ENCODE peak calls at places on chromosomes 7 and 10, in nine cellular contexts. R, A, G, M, I, Q, X, P and U are unnamed samples. For H3K9me3, the result is how much of the 10 kb centered on the place peaks cover.

GRCh38 chr10:78706256-78706655 is 362.5 kb upstream of the ZMIZ1 start:
- DNase-seq in M (no peak), P (no peak), A (no peak), R (no peak), X (no peak), I (no peak), Q (no peak), G (no peak), U (no peak)

GRCh38 chr10:103800789-103801540 is 54.4 kb downstream of the SH3PXD2A start:
- DNase-seq in M (no peak), Q (no peak), X (peak), G (no peak), A (peak), I (peak), R (no peak), P (no peak), U (no peak)

GRCh38 chr7:120989571-120990220 is 1.2 kb downstream of the CPED1 start:
- DNase-seq in P (peak), X (no peak), A (no peak), R (no peak), G (peak), M (no peak), Q (no peak), I (peak), U (no peak)

GRCh38 chr7:103369430-103369829 is 22.0 kb downstream of the PSMC2 start:
- DNase-seq in Q (no peak), A (no peak), R (no peak), P (no peak), G (no peak), X (no peak), M (no peak), I (no peak), U (no peak)

GRCh38 chr7:30027065-30027456 is 559 bp upstream of the FKBP14 start:
- DNase-seq in R (no peak), P (no peak), I (no peak), X (peak), Q (no peak), G (no peak), M (no peak), A (peak), U (no peak)

GRCh38 chr7:746074-747061 is 19.3 kb upstream of the PRKAR1B start:
- DNase-seq in G (no peak), X (no peak), I (peak), R (no peak), M (no peak), P (no peak), A (no peak), Q (no peak), U (no peak)

GRCh38 chr10:27383595-27384542 is 120.2 kb upstream of the RAB18 start:
- DNase-seq in Q (no peak), X (no peak), A (no peak), I (no peak), R (no peak), M (no peak), G (no peak), P (no peak), U (no peak)

GRCh38 chr10:121949052-121949451 is 21.2 kb upstream of the ATE1 start:
- DNase-seq in R (no peak), M (no peak), Q (no peak), P (no peak), X (no peak), I (no peak), A (no peak), G (no peak), U (no peak)

GRCh38 chr7:121798076-121798475 is 74.9 kb upstream of the PTPRZ1 start:
- DNase-seq in Q (no peak), G (no peak), P (no peak), I (no peak), X (no peak), M (peak), A (no peak), R (no peak), U (no peak)

GRCh38 chr7:44961844-44962482 is 16.9 kb downstream of the MYO1G start:
- DNase-seq in X (no peak), P (no peak), A (no peak), G (no peak), I (no peak), Q (no peak), M (no peak), R (no peak), U (no peak)

GRCh38 chr7:35331730-35332678 is 78.1 kb upstream of the TBX20 start:
- DNase-seq in X (no peak), A (no peak), I (no peak), G (peak), R (no peak), M (no peak), Q (no peak), P (no peak), U (no peak)

GRCh38 chr10:37588299-37588698 is 269.1 kb downstream of the ZNF248 start:
- DNase-seq in Q (no peak), P (no peak), A (no peak), I (no peak), X (no peak), M (no peak), G (no peak), R (no peak), U (no peak)
- H3K9me3 ChIP-seq in Q (under half), P (under half), A (under half), I (under half), X (under half), M (under half), G (half or more), R (under half), U (under half)

GRCh38 chr7:38746438-38746837 is 115.3 kb upstream of the AMPH start:
- DNase-seq in P (no peak), R (no peak), I (no peak), M (no peak), A (no peak), G (no peak), X (no peak), Q (no peak), U (no peak)
- H3K4me3 ChIP-seq in P (no peak), R (no peak), I (no peak), M (no peak), A (no peak), G (no peak), X (no peak), Q (no peak), U (no peak)

DNA sequence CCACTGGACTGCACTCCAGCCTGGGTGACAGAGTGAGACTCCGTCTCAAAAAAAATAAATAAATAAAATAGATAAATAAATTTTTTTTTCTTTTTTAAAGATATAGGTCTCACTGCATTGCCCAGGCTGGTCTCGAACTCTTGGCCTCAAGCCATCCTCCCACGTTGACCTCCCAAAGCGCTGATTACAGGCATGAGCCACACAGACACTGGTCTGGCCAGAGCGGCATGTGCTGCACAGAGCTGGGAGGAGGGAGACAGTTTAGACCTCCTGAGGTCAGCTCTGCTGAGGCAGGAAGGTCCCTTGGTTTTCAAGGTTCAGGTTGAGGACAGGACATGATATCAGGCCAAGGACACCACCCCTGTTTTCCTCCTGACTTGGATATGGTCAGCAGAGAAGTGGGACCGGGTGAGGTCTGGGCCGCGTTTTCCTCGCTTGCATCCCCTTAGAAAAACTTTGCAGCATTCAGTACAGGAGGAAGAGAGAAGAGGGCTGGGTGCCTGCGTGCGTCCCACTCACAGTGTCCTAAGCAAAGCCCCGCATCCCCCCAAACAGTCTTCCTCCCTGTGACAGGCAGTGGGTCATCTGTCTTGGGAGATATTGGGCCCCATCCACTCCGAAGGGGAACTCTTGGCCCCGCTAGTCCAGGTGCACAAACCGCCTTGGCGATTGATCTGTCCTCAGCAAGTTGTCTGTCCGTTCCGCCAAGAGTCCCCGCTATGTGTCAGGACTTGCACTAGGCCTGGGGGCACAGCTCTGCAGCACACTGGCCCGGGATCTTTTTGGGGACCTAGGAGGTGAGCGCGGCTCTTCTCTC is 56.1 kb downstream of the ZNF727 start:
- DNase-seq in X (no peak), I (no peak), G (no peak), R (no peak), P (no peak), A (no peak), M (no peak), Q (no peak), U (no peak)
- H3K9me3 ChIP-seq in X (under half), I (under half), G (under half), R (under half), P (under half), A (under half), M (under half), Q (under half), U (under half)

GRCh38 chr7:133054167-133054840 is 27.6 kb downstream of the CHCHD3 start:
- DNase-seq in I (no peak), P (no peak), R (no peak), X (no peak), M (no peak), Q (no peak), G (no peak), A (no peak), U (no peak)
- H3K4me3 ChIP-seq in I (no peak), P (no peak), R (no peak), X (no peak), M (no peak), Q (no peak), G (no peak), A (no peak), U (no peak)

DNA sequence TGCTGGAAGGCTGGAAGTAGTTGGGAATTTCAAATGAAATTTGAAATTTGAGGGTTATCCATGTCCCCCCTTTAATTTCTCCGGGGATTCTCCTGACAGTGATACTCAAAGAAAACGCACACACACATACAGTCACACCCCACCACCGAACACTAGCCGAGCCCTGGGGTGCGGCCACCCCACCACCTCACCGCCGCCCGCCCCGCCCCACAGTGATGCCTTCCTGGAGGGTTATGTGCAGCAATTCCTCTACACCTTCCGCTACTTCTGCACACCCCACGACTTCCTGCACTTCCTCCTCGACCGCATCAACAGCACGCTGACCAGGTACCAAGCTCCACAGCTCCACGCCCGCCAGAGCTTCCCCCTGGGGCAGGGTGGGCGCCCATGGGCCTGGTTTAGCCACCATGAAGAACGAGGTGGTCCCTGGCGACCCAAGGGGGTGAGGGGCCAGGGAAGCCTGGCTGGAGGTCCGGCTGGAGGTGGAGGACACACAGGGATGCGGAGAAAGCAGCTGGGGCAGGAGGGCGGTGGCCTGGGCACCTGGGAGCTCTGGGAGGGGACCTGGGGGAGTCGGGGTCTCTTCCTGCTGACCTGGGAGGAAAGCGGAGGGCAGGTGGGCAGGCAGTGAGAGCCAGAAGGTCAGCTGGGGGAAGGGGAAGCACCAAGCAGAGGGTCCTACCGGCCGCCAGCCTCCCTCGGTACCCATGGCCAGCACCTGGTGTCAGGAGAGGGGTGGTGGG is 19.4 kb upstream of the UTF1 start:
- DNase-seq in M (no peak), A (no peak), I (no peak), G (no peak), P (no peak), R (no peak), X (no peak), Q (no peak), U (no peak)
- H3K9me3 ChIP-seq in M (under half), A (under half), I (under half), G (under half), P (under half), R (under half), X (under half), Q (under half), U (under half)

DNA sequence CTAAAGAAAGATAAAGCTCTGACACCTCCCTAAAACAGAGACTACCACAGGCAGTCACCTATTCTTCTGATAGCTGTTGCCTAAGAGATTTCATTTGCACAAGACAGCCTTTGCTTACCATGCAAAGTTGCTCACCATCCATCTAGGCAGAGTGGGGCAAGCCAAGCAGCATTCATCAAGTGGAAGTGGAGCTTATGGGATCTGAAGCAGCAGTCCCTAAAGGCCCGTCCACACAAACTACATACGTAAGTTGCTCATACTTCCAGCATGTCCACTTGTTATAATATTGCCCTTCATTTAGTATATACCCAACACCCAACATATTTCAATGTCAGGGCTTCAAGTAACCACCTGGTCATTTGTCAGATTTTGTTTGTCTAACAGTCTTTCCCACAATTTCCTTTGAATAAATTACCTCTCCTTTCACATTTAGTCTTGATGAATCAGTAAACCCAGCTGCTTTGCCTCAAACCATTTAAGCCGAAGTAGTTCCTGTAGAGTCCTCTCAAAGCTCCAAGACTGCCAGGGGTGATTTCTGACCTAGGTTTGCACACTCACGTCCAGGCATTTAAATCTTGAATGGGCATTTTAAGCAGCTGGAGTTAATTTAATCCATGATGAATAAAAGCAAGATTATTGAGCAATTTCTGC is 67.9 kb downstream of the ATAD1 start:
- DNase-seq in M (peak), A (no peak), P (no peak), I (no peak), X (no peak), G (no peak), Q (no peak), R (no peak), U (no peak)
- H3K4me3 ChIP-seq in M (no peak), A (no peak), P (no peak), I (no peak), X (no peak), G (no peak), Q (no peak), R (no peak), U (no peak)

GRCh38 chr10:131424836-131425506 is 113.5 kb upstream of the TCERG1L start:
- DNase-seq in Q (no peak), X (no peak), A (no peak), G (no peak), I (no peak), M (no peak), R (no peak), P (no peak), U (no peak)
- H3K9me3 ChIP-seq in Q (under half), X (under half), A (under half), G (under half), I (under half), M (under half), R (under half), P (under half), U (under half)